ENCODE peak calls at places on chromosomes 1 and 21, in four cellular contexts. One of them, this sample, is unnamed.
A peak's percentile ranks its signal among the peaks of the same experiment; 100 is the strongest.

GRCh38 chr1:3152143-3152542 is 83.1 kb downstream of the PRDM16 start:
- DNase-seq in heart right ventricle: no peak
- DNase-seq in retinal pigment epithelial cell: no peak
- DNase-seq in right atrium auricular region: no peak
- DNase-seq in this sample: no peak

GRCh38 chr21:41419921-41420862 is 5.8 kb upstream of the MX1 start:
- DNase-seq in heart right ventricle: peak; percentile 80
- DNase-seq in retinal pigment epithelial cell: peak; percentile 30
- DNase-seq in right atrium auricular region: peak; percentile 92
- DNase-seq in this sample: peak; percentile 72

GRCh38 chr1:165816801-165817497 is 10.5 kb upstream of the UCK2 start:
- DNase-seq in heart right ventricle: no peak
- DNase-seq in retinal pigment epithelial cell: no peak
- DNase-seq in right atrium auricular region: no peak
- DNase-seq in this sample: no peak

GRCh38 chr1:1788646-1789431 is 10.6 kb upstream of the NADK start:
- DNase-seq in heart right ventricle: no peak
- DNase-seq in retinal pigment epithelial cell: no peak
- DNase-seq in right atrium auricular region: no peak
- DNase-seq in this sample: no peak

GRCh38 chr1:51518730-51519047 is 377 bp downstream of the EPS15 start:
- DNase-seq in heart right ventricle: peak; percentile 56
- DNase-seq in retinal pigment epithelial cell: no peak
- DNase-seq in right atrium auricular region: no peak
- DNase-seq in this sample: no peak

GRCh38 chr21:36509966-36510742 is 30.2 kb upstream of the CLDN14 start:
- DNase-seq in heart right ventricle: no peak
- DNase-seq in retinal pigment epithelial cell: no peak
- DNase-seq in right atrium auricular region: no peak
- DNase-seq in this sample: no peak

GRCh38 chr21:24163539-24163938 is 1443.7 kb downstream of the MRPL39 start:
- DNase-seq in heart right ventricle: no peak
- DNase-seq in retinal pigment epithelial cell: no peak
- DNase-seq in right atrium auricular region: no peak
- DNase-seq in this sample: no peak

GRCh38 chr1:62352387-62352786 is 33.2 kb upstream of the KANK4 start:
- DNase-seq in heart right ventricle: no peak
- DNase-seq in retinal pigment epithelial cell: no peak
- DNase-seq in right atrium auricular region: no peak
- DNase-seq in this sample: no peak

GRCh38 chr1:117001254-117001927 is at the start of gene CD101:
- DNase-seq in heart right ventricle: no peak
- DNase-seq in retinal pigment epithelial cell: no peak
- DNase-seq in right atrium auricular region: no peak
- DNase-seq in this sample: no peak

GRCh38 chr1:67257173-67257535 is 50.5 kb upstream of the IL12RB2 start:
- DNase-seq in heart right ventricle: no peak
- DNase-seq in retinal pigment epithelial cell: no peak
- DNase-seq in right atrium auricular region: no peak
- DNase-seq in this sample: no peak

GRCh38 chr1:151511636-151512215 is 539 bp downstream of the CGN start:
- DNase-seq in heart right ventricle: peak; percentile 25
- DNase-seq in retinal pigment epithelial cell: no peak
- DNase-seq in right atrium auricular region: peak; percentile 59
- DNase-seq in this sample: no peak

GRCh38 chr1:203643213-203644045 is 16.8 kb downstream of the ATP2B4 start:
- DNase-seq in heart right ventricle: no peak
- DNase-seq in retinal pigment epithelial cell: no peak
- DNase-seq in right atrium auricular region: no peak
- DNase-seq in this sample: no peak

GRCh38 chr1:208919371-208919770 is 664.1 kb upstream of the CAMK1G start:
- DNase-seq in heart right ventricle: no peak
- DNase-seq in retinal pigment epithelial cell: no peak
- DNase-seq in right atrium auricular region: no peak
- DNase-seq in this sample: no peak

GRCh38 chr1:66436378-66437135 is 97.4 kb upstream of the SGIP1 start:
- DNase-seq in heart right ventricle: no peak
- DNase-seq in retinal pigment epithelial cell: peak; percentile 65
- DNase-seq in right atrium auricular region: no peak
- DNase-seq in this sample: peak; percentile 85

GRCh38 chr1:217478450-217478849 is 152.4 kb downstream of the GPATCH2 start:
- DNase-seq in heart right ventricle: no peak
- DNase-seq in retinal pigment epithelial cell: no peak
- DNase-seq in right atrium auricular region: no peak
- DNase-seq in this sample: no peak

GRCh38 chr21:42845296-42845965 is 33.9 kb downstream of the WDR4 start:
- DNase-seq in heart right ventricle: peak; percentile 49
- DNase-seq in retinal pigment epithelial cell: no peak
- DNase-seq in right atrium auricular region: no peak
- DNase-seq in this sample: no peak

GRCh38 chr1:51058863-51059262 is 43.2 kb upstream of the C1orf185 start:
- DNase-seq in heart right ventricle: no peak
- DNase-seq in retinal pigment epithelial cell: no peak
- DNase-seq in right atrium auricular region: no peak
- DNase-seq in this sample: peak; percentile 7

GRCh38 chr1:180542113-180542512 is 16.7 kb upstream of the OVAAL start:
- DNase-seq in heart right ventricle: no peak
- DNase-seq in retinal pigment epithelial cell: no peak
- DNase-seq in right atrium auricular region: no peak
- DNase-seq in this sample: no peak

GRCh38 chr1:229848762-229849677 is 218.0 kb upstream of the GALNT2 start:
- DNase-seq in heart right ventricle: no peak
- DNase-seq in retinal pigment epithelial cell: peak; percentile 13
- DNase-seq in right atrium auricular region: no peak
- DNase-seq in this sample: no peak

GRCh38 chr1:30885580-30886513 is 22.7 kb downstream of the SDC3 start:
- DNase-seq in heart right ventricle: no peak
- DNase-seq in retinal pigment epithelial cell: no peak
- DNase-seq in right atrium auricular region: no peak
- DNase-seq in this sample: no peak

GRCh38 chr1:47557086-47557866 is 119.4 kb downstream of the FOXD2 start:
- DNase-seq in heart right ventricle: no peak
- DNase-seq in retinal pigment epithelial cell: no peak
- DNase-seq in right atrium auricular region: no peak
- DNase-seq in this sample: no peak

GRCh38 chr1:215677112-215677511 is 110.0 kb downstream of the KCTD3 start:
- DNase-seq in heart right ventricle: no peak
- DNase-seq in retinal pigment epithelial cell: no peak
- DNase-seq in right atrium auricular region: no peak
- DNase-seq in this sample: no peak

GRCh38 chr21:29218749-29219148 is 80.0 kb upstream of the BACH1 start:
- DNase-seq in heart right ventricle: no peak
- DNase-seq in retinal pigment epithelial cell: no peak
- DNase-seq in right atrium auricular region: no peak
- DNase-seq in this sample: no peak

GRCh38 chr21:15928196-15928595 is 198.4 kb downstream of the USP25 start:
- DNase-seq in heart right ventricle: no peak
- DNase-seq in retinal pigment epithelial cell: no peak
- DNase-seq in right atrium auricular region: no peak
- DNase-seq in this sample: no peak

GRCh38 chr1:23977187-23977853 is 2.8 kb downstream of the SRSF10 start:
- DNase-seq in heart right ventricle: no peak
- DNase-seq in retinal pigment epithelial cell: no peak
- DNase-seq in right atrium auricular region: no peak
- DNase-seq in this sample: no peak

GRCh38 chr1:68232354-68233148 is at the start of gene WLS:
- DNase-seq in heart right ventricle: peak; percentile 79
- DNase-seq in retinal pigment epithelial cell: no peak
- DNase-seq in right atrium auricular region: peak; percentile 73
- DNase-seq in this sample: peak; percentile 57

GRCh38 chr1:43887748-43888147 is 45.9 kb upstream of the ARTN start:
- DNase-seq in heart right ventricle: no peak
- DNase-seq in retinal pigment epithelial cell: no peak
- DNase-seq in right atrium auricular region: no peak
- DNase-seq in this sample: no peak

GRCh38 chr1:42316292-42316691 is 18.7 kb downstream of the FOXJ3 start:
- DNase-seq in heart right ventricle: no peak
- DNase-seq in retinal pigment epithelial cell: no peak
- DNase-seq in right atrium auricular region: no peak
- DNase-seq in this sample: no peak
- TF ChIP-seq CTCF in heart right ventricle: no peak
- TF ChIP-seq CTCF in retinal pigment epithelial cell: no peak
- TF ChIP-seq CTCF in right atrium auricular region: no peak
- TF ChIP-seq CTCF in this sample: no peak

GRCh38 chr1:22018583-22019559 is 17.4 kb downstream of the CELA3A start:
- DNase-seq in heart right ventricle: no peak
- DNase-seq in retinal pigment epithelial cell: no peak
- DNase-seq in right atrium auricular region: peak; percentile 66
- DNase-seq in this sample: peak; percentile 12
- TF ChIP-seq CTCF in heart right ventricle: no peak
- TF ChIP-seq CTCF in retinal pigment epithelial cell: peak; percentile 53
- TF ChIP-seq CTCF in right atrium auricular region: no peak
- TF ChIP-seq CTCF in this sample: peak; percentile 38

GRCh38 chr21:46099476-46099875 is 1.6 kb downstream of the COL6A2 start:
- DNase-seq in heart right ventricle: peak; percentile 47
- DNase-seq in retinal pigment epithelial cell: no peak
- DNase-seq in right atrium auricular region: peak; percentile 65
- DNase-seq in this sample: no peak
- TF ChIP-seq CTCF in heart right ventricle: no peak
- TF ChIP-seq CTCF in retinal pigment epithelial cell: no peak
- TF ChIP-seq CTCF in right atrium auricular region: no peak
- TF ChIP-seq CTCF in this sample: peak; percentile 35

GRCh38 chr1:115088115-115088794 is 1.0 kb downstream of the TSPAN2 start:
- DNase-seq in heart right ventricle: no peak
- DNase-seq in retinal pigment epithelial cell: no peak
- DNase-seq in right atrium auricular region: no peak
- DNase-seq in this sample: no peak

GRCh38 chr1:115090547-115090946 is 1.2 kb upstream of the TSPAN2 start:
- DNase-seq in heart right ventricle: peak; percentile 32
- DNase-seq in retinal pigment epithelial cell: no peak
- DNase-seq in right atrium auricular region: peak; percentile 65
- DNase-seq in this sample: no peak

GRCh38 chr1:115088871-115089442 is 346 bp downstream of the TSPAN2 start:
- DNase-seq in heart right ventricle: no peak
- DNase-seq in retinal pigment epithelial cell: no peak
- DNase-seq in right atrium auricular region: no peak
- DNase-seq in this sample: no peak

GRCh38 chr1:115090956-115091355 is 1.7 kb upstream of the TSPAN2 start:
- DNase-seq in heart right ventricle: no peak
- DNase-seq in retinal pigment epithelial cell: no peak
- DNase-seq in right atrium auricular region: no peak
- DNase-seq in this sample: no peak

GRCh38 chr1:115089443-115090340 is at the start of gene TSPAN2:
- DNase-seq in heart right ventricle: peak; percentile 74
- DNase-seq in retinal pigment epithelial cell: no peak
- DNase-seq in right atrium auricular region: peak; percentile 78
- DNase-seq in this sample: no peak
- TF ChIP-seq CTCF in heart right ventricle: peak; percentile 30
- TF ChIP-seq CTCF in retinal pigment epithelial cell: peak; percentile 52
- TF ChIP-seq CTCF in right atrium auricular region: peak; percentile 24
- TF ChIP-seq CTCF in this sample: peak; percentile 39

This sample was measured in AG09319.